ENCODE peak calls at places on chromosome 16, in four cellular contexts. Y, V, K and E are unnamed samples.

GRCh38 chr16:9525037-9525436 is 433.6 kb downstream of the HAPSTR1 start:
- DNase-seq in Y (no peak), V (no peak), K (no peak), E (no peak)

GRCh38 chr16:70577256-70577698 is 53.7 kb downstream of the SF3B3 start:
- DNase-seq in Y (peak), V (peak), K (no peak), E (no peak)

GRCh38 chr16:86018487-86018886 is 119.5 kb downstream of the IRF8 start:
- DNase-seq in Y (no peak), V (peak), K (no peak), E (peak)

GRCh38 chr16:3094289-3095027 is 4.6 kb downstream of the ZSCAN10 start:
- DNase-seq in Y (peak), V (peak), K (no peak), E (peak)

GRCh38 chr16:49278567-49278827 is 3.1 kb downstream of the CBLN1 start:
- DNase-seq in Y (no peak), V (no peak), K (no peak), E (no peak)

GRCh38 chr16:88285514-88285822 is 97.3 kb upstream of the ZNF469 start:
- DNase-seq in Y (no peak), V (no peak), K (no peak), E (no peak)

GRCh38 chr16:19177111-19177747 is 9.2 kb downstream of the SYT17 start:
- DNase-seq in Y (no peak), V (no peak), K (no peak), E (no peak)

GRCh38 chr16:79437764-79438728 is 162.5 kb downstream of the MAF start:
- DNase-seq in Y (peak), V (no peak), K (peak), E (peak)

GRCh38 chr16:3774156-3774767 is 56.9 kb upstream of the TRAP1 start:
- DNase-seq in Y (no peak), V (peak), K (no peak), E (no peak)

GRCh38 chr16:48960830-48961229 is 320.8 kb downstream of the CBLN1 start:
- DNase-seq in Y (no peak), V (no peak), K (no peak), E (no peak)

GRCh38 chr16:62661435-62661834 is 625.2 kb upstream of the CDH8 start:
- DNase-seq in Y (no peak), V (no peak), K (no peak), E (no peak)

GRCh38 chr16:57147381-57148191 is 38.3 kb downstream of the PSME3IP1 start:
- DNase-seq in Y (no peak), V (peak), K (peak), E (no peak)

GRCh38 chr16:2664522-2665096 is 17.7 kb upstream of the KCTD5 start:
- DNase-seq in Y (no peak), V (no peak), K (no peak), E (no peak)

GRCh38 chr16:89281189-89281577 is 63.7 kb downstream of the ZNF778 start:
- DNase-seq in Y (no peak), V (no peak), K (no peak), E (no peak)

GRCh38 chr16:29708917-29709600 is 30.1 kb downstream of the QPRT start:
- DNase-seq in Y (peak), V (no peak), K (peak), E (peak)

GRCh38 chr16:87463722-87464690 is 28.8 kb downstream of the ZCCHC14 start:
- DNase-seq in Y (no peak), V (peak), K (no peak), E (no peak)

GRCh38 chr16:89308391-89309333 is 91.2 kb downstream of the ZNF778 start:
- DNase-seq in Y (peak), V (no peak), K (peak), E (peak)

GRCh38 chr16:83792391-83792790 is 15.4 kb upstream of the HSBP1 start:
- DNase-seq in Y (no peak), V (no peak), K (no peak), E (no peak)

GRCh38 chr16:56480776-56481467 is 29.6 kb downstream of the OGFOD1 start:
- DNase-seq in Y (no peak), V (peak), K (no peak), E (no peak)

GRCh38 chr16:8173111-8173644 is 417.1 kb downstream of the TMEM114 start:
- DNase-seq in Y (peak), V (peak), K (peak), E (peak)

GRCh38 chr16:28572659-28573510 is 19.2 kb downstream of the SGF29 start:
- DNase-seq in Y (no peak), V (peak), K (no peak), E (peak)
- H4K5ac ChIP-seq in Y (no peak), V (peak), K (no peak), E (no peak)

GRCh38 chr16:68826652-68827051 is 16.7 kb upstream of the TANGO6 start:
- DNase-seq in Y (no peak), V (no peak), K (no peak), E (no peak)
- H4K5ac ChIP-seq in Y (no peak), V (no peak), K (no peak), E (no peak)

DNA sequence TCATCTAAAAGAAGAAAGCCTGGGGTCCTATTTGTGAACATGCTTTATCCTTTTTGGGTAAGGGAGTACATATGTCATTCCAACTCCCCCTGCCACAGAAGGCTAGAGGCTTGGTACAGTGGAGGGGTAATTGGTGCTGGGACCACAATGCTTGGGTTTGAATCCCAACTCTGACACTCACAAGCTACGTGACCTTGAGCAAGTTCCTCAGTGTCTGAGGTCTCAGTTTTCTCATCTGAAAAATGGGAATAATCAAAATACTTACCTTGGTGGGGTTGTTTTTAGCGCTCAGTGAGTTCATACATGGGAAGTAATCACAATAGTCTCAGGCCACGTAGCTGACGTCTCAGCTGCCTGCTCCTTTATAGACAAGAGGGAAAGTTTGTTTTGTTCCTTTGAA is 150.8 kb downstream of the CPPED1 start:
- DNase-seq in Y (no peak), V (no peak), K (no peak), E (no peak)
- H4K5ac ChIP-seq in Y (no peak), V (no peak), K (no peak), E (no peak)

GRCh38 chr16:12498077-12498476 is 305.6 kb downstream of the CPPED1 start:
- DNase-seq in Y (no peak), V (no peak), K (no peak), E (no peak)
- H4K5ac ChIP-seq in Y (no peak), V (no peak), K (no peak), E (no peak)

DNA sequence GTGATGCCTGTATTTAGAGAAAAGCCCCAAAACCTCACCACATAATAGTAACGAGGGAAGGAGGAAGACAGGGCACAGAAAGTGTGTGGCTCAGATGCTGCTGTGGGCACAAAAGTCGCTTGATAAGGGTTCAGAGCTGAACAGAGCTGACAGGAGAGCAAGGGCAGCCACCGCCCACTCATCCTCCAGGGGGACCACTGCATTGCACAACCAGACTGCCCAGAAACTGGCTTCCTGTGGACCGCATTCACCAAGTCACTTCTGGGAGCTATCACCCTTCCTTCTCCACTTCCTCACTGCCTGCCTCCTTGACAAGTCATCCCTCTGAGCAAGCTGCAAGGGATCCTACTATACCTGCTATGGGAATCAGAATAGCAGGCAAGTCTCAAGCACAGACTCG is 512.4 kb upstream of the CDH11 start:
- DNase-seq in Y (no peak), V (peak), K (no peak), E (no peak)
- H4K5ac ChIP-seq in Y (no peak), V (no peak), K (no peak), E (no peak)

DNA sequence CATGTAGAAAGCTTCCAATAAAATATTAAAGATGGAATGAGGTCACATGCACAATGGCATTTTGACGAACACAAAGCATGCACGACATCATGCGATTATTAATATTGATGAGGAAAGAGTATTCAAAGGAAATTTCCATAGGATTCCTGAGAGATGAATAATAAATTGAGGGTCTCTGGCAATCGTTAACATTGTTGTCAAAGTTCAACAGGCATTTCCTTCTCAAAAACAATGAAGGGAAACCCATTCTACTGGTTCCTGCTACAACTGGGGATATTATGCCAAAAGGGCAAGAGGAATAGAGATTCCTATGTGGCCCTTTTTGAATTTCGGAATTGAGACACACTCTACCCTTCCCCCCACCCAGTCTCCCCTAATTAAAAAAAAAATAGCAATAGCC is 128.3 kb upstream of the NUDT7 start:
- DNase-seq in Y (no peak), V (no peak), K (no peak), E (no peak)
- H4K5ac ChIP-seq in Y (no peak), V (no peak), K (no peak), E (no peak)

GRCh38 chr16:22369221-22369811 is 5.1 kb downstream of the CDR2 start:
- DNase-seq in Y (no peak), V (peak), K (no peak), E (no peak)
- H4K5ac ChIP-seq in Y (no peak), V (peak), K (no peak), E (no peak)